ENCODE peak calls at places on chromosomes 5 and 9, in nine cellular contexts. I is GM23338; S is transverse colon; W is fibroblast of pulmonary artery; L is A549; Q is GM12865; P is esophagus squamous epithelium; R is CD8-positive, alpha-beta memory T cell; M is effector memory CD4-positive, alpha-beta T cell. T is an unnamed sample.

GRCh38 chr9:119758241-119758640 is 389.0 kb upstream of the BRINP1 start:
- DNase-seq in I (no peak), S (no peak), W (no peak), L (no peak), Q (no peak), P (no peak), R (no peak), M (no peak), T (no peak)

GRCh38 chr5:1726469-1726865 is 73.2 kb downstream of the MRPL36 start:
- DNase-seq in I (no peak), S (no peak), W (no peak), L (no peak), Q (no peak), P (no peak), R (no peak), M (no peak), T (no peak)

GRCh38 chr5:146510528-146510927 is 5.5 kb downstream of the GPR151 start:
- DNase-seq in I (no peak), S (no peak), W (peak; percentile 69), L (no peak), Q (no peak), P (no peak), R (no peak), M (no peak), T (no peak)

GRCh38 chr9:75071530-75072122 is 16.3 kb downstream of the NMRK1 start:
- DNase-seq in I (no peak), S (peak; percentile 91), W (no peak), L (no peak), Q (peak; percentile 26), P (no peak), R (peak; percentile 28), M (peak; percentile 20), T (no peak)

GRCh38 chr9:109270971-109271900 is 49.6 kb downstream of the EPB41L4B start:
- DNase-seq in I (no peak), S (no peak), W (no peak), L (no peak), Q (peak; percentile 3), P (no peak), R (no peak), M (no peak), T (no peak)

GRCh38 chr9:73074176-73074708 is 77.4 kb upstream of the ANXA1 start:
- DNase-seq in I (no peak), S (no peak), W (peak; percentile 26), L (peak; percentile 31), Q (no peak), P (no peak), R (no peak), M (no peak), T (no peak)

GRCh38 chr5:151896041-151896691 is 28.5 kb downstream of the GLRA1 start:
- DNase-seq in I (peak; percentile 58), S (no peak), W (peak; percentile 46), L (no peak), Q (no peak), P (no peak), R (no peak), M (no peak), T (no peak)

GRCh38 chr5:141875022-141875740 is 3.0 kb downstream of the PCDH1 start:
- DNase-seq in I (peak; percentile 42), S (no peak), W (no peak), L (no peak), Q (no peak), P (no peak), R (no peak), M (no peak), T (no peak)

GRCh38 chr9:26413625-26414024 is 479.0 kb downstream of the CAAP1 start:
- DNase-seq in I (no peak), S (no peak), W (no peak), L (no peak), Q (no peak), P (no peak), R (no peak), M (no peak), T (no peak)

GRCh38 chr5:80255752-80256479 is at the start of gene SERINC5:
- DNase-seq in I (peak; percentile 83), S (peak; percentile 89), W (peak; percentile 79), L (peak; percentile 72), Q (peak; percentile 92), P (peak; percentile 38), R (peak; percentile 81), M (peak; percentile 80), T (peak; percentile 92)

GRCh38 chr5:1708592-1709141 is 91.0 kb downstream of the MRPL36 start:
- DNase-seq in I (no peak), S (no peak), W (no peak), L (no peak), Q (no peak), P (no peak), R (no peak), M (no peak), T (no peak)

GRCh38 chr5:145801195-145801594 is 33.9 kb downstream of the PRELID2 start:
- DNase-seq in I (no peak), S (no peak), W (no peak), L (no peak), Q (no peak), P (no peak), R (no peak), M (no peak), T (no peak)

GRCh38 chr5:174518512-174518911 is 205.9 kb upstream of the MSX2 start:
- DNase-seq in I (no peak), S (no peak), W (no peak), L (no peak), Q (no peak), P (no peak), R (no peak), M (no peak), T (no peak)

GRCh38 chr5:14708551-14708950 is 44.0 kb downstream of the OTULIN start:
- DNase-seq in I (no peak), S (no peak), W (no peak), L (no peak), Q (no peak), P (no peak), R (no peak), M (no peak), T (no peak)

GRCh38 chr5:68251386-68251785 is 35.8 kb downstream of the PIK3R1 start:
- DNase-seq in I (no peak), S (no peak), W (peak; percentile 39), L (no peak), Q (peak; percentile 13), P (no peak), R (peak; percentile 13), M (peak; percentile 26), T (no peak)

DNA sequence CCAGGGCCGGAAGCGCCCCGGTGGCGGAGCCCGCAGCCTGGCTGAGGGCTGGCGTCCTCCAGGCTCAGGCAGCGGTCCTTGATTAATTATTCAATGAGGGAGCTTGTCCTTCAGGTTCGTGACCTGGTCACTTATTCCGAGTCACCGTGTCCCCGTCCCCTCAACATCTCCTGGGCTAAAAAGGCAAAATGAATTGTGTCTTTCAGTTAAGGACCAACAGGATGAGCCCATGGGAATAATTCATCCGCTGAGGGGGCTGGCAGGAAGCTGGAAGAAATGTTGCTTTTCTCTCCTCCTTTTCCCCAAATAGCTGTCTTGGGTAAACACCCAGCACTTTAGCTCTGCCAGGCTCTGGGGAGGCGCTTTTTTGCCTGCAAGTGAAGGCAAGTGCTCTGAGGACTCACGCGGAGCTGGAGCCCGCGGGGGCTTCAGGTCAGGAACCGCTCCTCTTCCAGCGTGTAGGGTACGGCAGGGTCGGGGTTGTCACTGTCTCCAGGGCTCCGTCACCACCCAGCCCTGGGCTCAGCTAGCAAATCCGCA is 13.1 kb downstream of the KCNT1 start:
- DNase-seq in I (no peak), S (no peak), W (no peak), L (no peak), Q (no peak), P (no peak), R (no peak), M (no peak), T (no peak)
- H3K4me3 ChIP-seq in I (peak overlapping the region; percentile 47), S (no peak overlapping the region), W (no peak overlapping the region), L (no peak overlapping the region), Q (no peak overlapping the region), P (no peak overlapping the region), R (no peak overlapping the region), M (no peak overlapping the region), T (no peak overlapping the region)

GRCh38 chr5:107570805-107571531 is 99.8 kb downstream of the EFNA5 start:
- DNase-seq in I (peak; percentile 55), S (peak; percentile 55), W (peak; percentile 30), L (peak; percentile 14), Q (peak; percentile 96), P (no peak), R (no peak), M (no peak), T (no peak)

GRCh38 chr5:107571621-107572489 is 98.9 kb downstream of the EFNA5 start:
- DNase-seq in I (peak; percentile 97), S (peak; percentile 97), W (peak; percentile 98), L (peak; percentile 72), Q (peak; percentile 96), P (peak; percentile 27), R (peak; percentile 77), M (peak; percentile 55), T (peak; percentile 74)

GRCh38 chr5:107576155-107576554 is 94.6 kb downstream of the EFNA5 start:
- DNase-seq in I (no peak), S (no peak), W (no peak), L (no peak), Q (no peak), P (no peak), R (no peak), M (no peak), T (no peak)

GRCh38 chr5:107576736-107577440 is 93.8 kb downstream of the EFNA5 start:
- DNase-seq in I (no peak), S (no peak), W (peak; percentile 45), L (no peak), Q (peak; percentile 80), P (no peak), R (no peak), M (no peak), T (no peak)

DNA sequence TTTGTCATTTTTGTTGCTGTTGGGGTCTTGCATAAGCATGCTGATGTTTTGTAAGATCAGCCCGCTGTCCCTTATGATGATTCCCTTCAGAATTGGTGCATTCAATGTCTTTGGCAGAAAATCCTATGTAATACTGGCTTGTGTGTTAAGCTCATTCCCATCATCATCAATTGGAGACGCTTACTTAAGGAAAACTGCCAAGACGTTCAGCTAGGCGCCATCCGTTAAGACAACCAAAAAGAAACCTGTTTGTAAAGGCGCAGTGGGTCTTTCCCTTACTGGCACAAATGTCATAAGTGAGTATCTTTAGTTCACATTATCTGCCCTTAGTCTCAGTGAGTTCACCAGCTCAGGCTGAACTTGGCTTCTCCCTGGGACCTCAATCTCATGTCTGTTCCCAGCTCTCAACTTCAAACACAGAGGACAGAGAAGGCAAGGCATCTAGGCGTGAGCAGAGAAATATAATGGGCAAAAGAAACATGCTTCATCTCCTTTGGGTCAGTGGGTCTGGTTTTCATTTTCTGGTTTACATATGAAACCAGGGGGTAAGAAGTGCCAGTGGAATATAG is 97.9 kb downstream of the EFNA5 start:
- DNase-seq in I (no peak), S (no peak), W (peak; percentile 33), L (no peak), Q (no peak), P (no peak), R (no peak), M (no peak), T (no peak)
- H3K4me3 ChIP-seq in I (peak overlapping the region; percentile 34), S (no peak overlapping the region), W (peak overlapping the region; percentile 44), L (no peak overlapping the region), Q (no peak overlapping the region), P (no peak overlapping the region), R (no peak overlapping the region), M (no peak overlapping the region), T (no peak overlapping the region)

GRCh38 chr9:130745829-130746228 is 52.2 kb downstream of the EXOSC2 start:
- DNase-seq in I (no peak), S (no peak), W (no peak), L (no peak), Q (no peak), P (no peak), R (no peak), M (no peak), T (no peak)
- H3K4me3 ChIP-seq in I (no peak overlapping the region), S (no peak overlapping the region), W (no peak overlapping the region), L (no peak overlapping the region), Q (no peak overlapping the region), P (no peak overlapping the region), R (no peak overlapping the region), M (no peak overlapping the region), T (no peak overlapping the region)

GRCh38 chr5:179221196-179221876 is 123.9 kb downstream of the ADAMTS2 start:
- DNase-seq in I (no peak), S (no peak), W (no peak), L (no peak), Q (no peak), P (no peak), R (no peak), M (no peak), T (no peak)
- H3K4me3 ChIP-seq in I (no peak overlapping the region), S (no peak overlapping the region), W (no peak overlapping the region), L (no peak overlapping the region), Q (no peak overlapping the region), P (no peak overlapping the region), R (no peak overlapping the region), M (no peak overlapping the region), T (no peak overlapping the region)